ENCODE peak calls at places on chromosomes 13 and 19, in five cellular contexts. Q, A, H, Z and Y are unnamed samples.

GRCh38 chr19:36060430-36060829 is 5.7 kb downstream of the WDR62 start:
- DNase-seq in Q (peak), A (no peak), H (no peak), Z (no peak), Y (no peak)

GRCh38 chr13:48235814-48236135 is 2.8 kb downstream of the ITM2B start:
- DNase-seq in Q (no peak), A (no peak), H (no peak), Z (no peak), Y (no peak)

GRCh38 chr19:7704280-7705060 is 2.5 kb upstream of the FCER2 start:
- DNase-seq in Q (no peak), A (no peak), H (no peak), Z (no peak), Y (no peak)

GRCh38 chr19:55644191-55644833 is 863 bp downstream of the ZNF581 start:
- DNase-seq in Q (no peak), A (no peak), H (no peak), Z (no peak), Y (no peak)

GRCh38 chr13:85616275-85616674 is 182.9 kb downstream of the SLITRK6 start:
- DNase-seq in Q (peak), A (no peak), H (no peak), Z (no peak), Y (no peak)

GRCh38 chr19:9850235-9850959 is 15.3 kb downstream of the PIN1 start:
- DNase-seq in Q (no peak), A (no peak), H (no peak), Z (no peak), Y (no peak)

GRCh38 chr19:49427855-49428546 is 2.8 kb downstream of the GFY start:
- DNase-seq in Q (peak), A (no peak), H (no peak), Z (no peak), Y (no peak)

GRCh38 chr19:4831351-4832340 is at the start of gene TICAM1:
- DNase-seq in Q (peak), A (no peak), H (no peak), Z (peak), Y (peak)

GRCh38 chr13:77563110-77563509 is 27.6 kb downstream of the SCEL start:
- DNase-seq in Q (no peak), A (no peak), H (no peak), Z (no peak), Y (no peak)

GRCh38 chr13:64937302-64937701 is 2292.8 kb downstream of the PCDH9 start:
- DNase-seq in Q (no peak), A (no peak), H (no peak), Z (no peak), Y (no peak)

GRCh38 chr13:109243311-109243951 is 543.0 kb downstream of the IRS2 start:
- DNase-seq in Q (no peak), A (no peak), H (peak), Z (no peak), Y (no peak)

GRCh38 chr13:30119476-30119875 is 187.9 kb downstream of the KATNAL1 start:
- DNase-seq in Q (no peak), A (no peak), H (peak), Z (peak), Y (no peak)

GRCh38 chr19:43774103-43774939 is 6.5 kb downstream of the KCNN4 start:
- DNase-seq in Q (peak), A (peak), H (no peak), Z (no peak), Y (no peak)

GRCh38 chr19:43469160-43469480 is 3.7 kb upstream of the LYPD3 start:
- DNase-seq in Q (no peak), A (no peak), H (no peak), Z (no peak), Y (no peak)

GRCh38 chr13:24625324-24625723 is 54.9 kb upstream of the ATP12A start:
- DNase-seq in Q (no peak), A (no peak), H (no peak), Z (no peak), Y (no peak)

GRCh38 chr19:38155453-38155852 is 68.6 kb downstream of the DPF1 start:
- DNase-seq in Q (no peak), A (no peak), H (no peak), Z (no peak), Y (no peak)

GRCh38 chr19:49338691-49339363 is 3.6 kb downstream of the CD37 start:
- DNase-seq in Q (peak), A (peak), H (no peak), Z (no peak), Y (no peak)

GRCh38 chr13:65582160-65582559 is 1648.0 kb downstream of the PCDH9 start:
- DNase-seq in Q (no peak), A (no peak), H (no peak), Z (no peak), Y (no peak)

GRCh38 chr13:111066544-111066943 is 48.6 kb upstream of the ARHGEF7 start:
- DNase-seq in Q (no peak), A (no peak), H (no peak), Z (no peak), Y (no peak)

GRCh38 chr19:46303702-46304397 is 7.0 kb downstream of the HIF3A start:
- DNase-seq in Q (peak), A (peak), H (no peak), Z (no peak), Y (no peak)

GRCh38 chr13:26168276-26168814 is 53.8 kb downstream of the RNF6 start:
- DNase-seq in Q (no peak), A (no peak), H (no peak), Z (no peak), Y (peak)